ENCODE peak calls at places on chromosomes 6 and 20, in nine cellular contexts. S is thoracic aorta, E is GM12891, B is Calu3, Y is NCI-H446 treated with DMSO at 0.1 percent for 48 hours, O is DND-41, N is SK-N-SH, V is putamen, D is myocyte. U is an unnamed sample.

GRCh38 chr20:21398109-21398480 is 769 bp upstream of the NKX2-4 start:
- DNase-seq in S (no peak), E (no peak), B (no peak), Y (no peak), O (no peak), N (no peak), V (no peak), D (no peak), U (no peak)

GRCh38 chr6:113065606-113066005 is 718.5 kb downstream of the RFPL4B start:
- DNase-seq in S (no peak), E (no peak), B (no peak), Y (no peak), O (no peak), N (no peak), V (peak), D (peak), U (no peak)

GRCh38 chr6:46967950-46968349 is 46.2 kb upstream of the ADGRF5 start:
- DNase-seq in S (no peak), E (no peak), B (no peak), Y (no peak), O (no peak), N (no peak), V (no peak), D (no peak), U (no peak)

GRCh38 chr6:117272032-117272866 is 6.9 kb downstream of the VGLL2 start:
- DNase-seq in S (no peak), E (no peak), B (no peak), Y (no peak), O (no peak), N (no peak), V (no peak), D (peak), U (no peak)

GRCh38 chr6:10151144-10151915 is 263.5 kb downstream of the TFAP2A start:
- DNase-seq in S (no peak), E (no peak), B (no peak), Y (no peak), O (no peak), N (no peak), V (no peak), D (no peak), U (no peak)

GRCh38 chr6:160455484-160456213 is 107.5 kb downstream of the SLC22A3 start:
- DNase-seq in S (no peak), E (peak), B (peak), Y (no peak), O (peak), N (peak), V (peak), D (peak), U (peak)

GRCh38 chr6:6091608-6092002 is 84.9 kb upstream of the NRN1 start:
- DNase-seq in S (no peak), E (no peak), B (no peak), Y (no peak), O (no peak), N (no peak), V (no peak), D (no peak), U (no peak)

GRCh38 chr20:40331699-40332098 is 357.3 kb downstream of the MAFB start:
- DNase-seq in S (no peak), E (no peak), B (no peak), Y (peak), O (no peak), N (no peak), V (no peak), D (no peak), U (no peak)

GRCh38 chr6:104638841-104639290 is 220.9 kb downstream of the HACE1 start:
- DNase-seq in S (no peak), E (no peak), B (no peak), Y (no peak), O (no peak), N (no peak), V (peak), D (no peak), U (no peak)

GRCh38 chr6:30891450-30891723 is 7.1 kb downstream of the DDR1 start:
- DNase-seq in S (no peak), E (no peak), B (no peak), Y (no peak), O (no peak), N (no peak), V (no peak), D (no peak), U (no peak)

GRCh38 chr6:31356216-31356945 is 598 bp downstream of the HLA-B start:
- DNase-seq in S (no peak), E (no peak), B (peak), Y (no peak), O (no peak), N (peak), V (no peak), D (no peak), U (no peak)

GRCh38 chr20:41140226-41141133 is 3.1 kb downstream of the PLCG1 start:
- DNase-seq in S (no peak), E (no peak), B (no peak), Y (no peak), O (no peak), N (no peak), V (no peak), D (no peak), U (no peak)

GRCh38 chr6:28537509-28538140 is 11.9 kb downstream of the GPX5 start:
- DNase-seq in S (no peak), E (no peak), B (no peak), Y (no peak), O (no peak), N (no peak), V (peak), D (no peak), U (no peak)

GRCh38 chr20:10648651-10649050 is 25.1 kb downstream of the JAG1 start:
- DNase-seq in S (no peak), E (no peak), B (no peak), Y (no peak), O (no peak), N (no peak), V (no peak), D (peak), U (no peak)

GRCh38 chr6:130282234-130282995 is 59.7 kb upstream of the SAMD3 start:
- DNase-seq in S (no peak), E (no peak), B (no peak), Y (no peak), O (no peak), N (peak), V (no peak), D (peak), U (no peak)

GRCh38 chr6:69848552-69848951 is 17.8 kb upstream of the COL19A1 start:
- DNase-seq in S (no peak), E (no peak), B (no peak), Y (no peak), O (no peak), N (no peak), V (no peak), D (peak), U (no peak)

GRCh38 chr6:106514281-106514885 is 114.9 kb downstream of the RTN4IP1 start:
- DNase-seq in S (no peak), E (no peak), B (peak), Y (no peak), O (no peak), N (no peak), V (no peak), D (no peak), U (no peak)

GRCh38 chr20:48897298-48898044 is 24.0 kb upstream of the ARFGEF2 start:
- DNase-seq in S (no peak), E (no peak), B (no peak), Y (no peak), O (no peak), N (no peak), V (no peak), D (peak), U (no peak)

GRCh38 chr6:159074120-159074684 is 29.4 kb upstream of the TAGAP start:
- DNase-seq in S (no peak), E (no peak), B (peak), Y (no peak), O (no peak), N (peak), V (peak), D (peak), U (no peak)

GRCh38 chr20:38604873-38605303 is 3.3 kb downstream of the ARHGAP40 start:
- DNase-seq in S (no peak), E (no peak), B (peak), Y (no peak), O (no peak), N (no peak), V (no peak), D (no peak), U (no peak)

GRCh38 chr20:58174708-58175287 is 53.7 kb downstream of the ANKRD60 start:
- DNase-seq in S (peak), E (no peak), B (no peak), Y (no peak), O (peak), N (peak), V (no peak), D (no peak), U (no peak)

GRCh38 chr6:44096615-44097014 is 30.6 kb downstream of the MRPL14 start:
- DNase-seq in S (no peak), E (peak), B (peak), Y (peak), O (peak), N (peak), V (no peak), D (peak), U (no peak)

GRCh38 chr6:87982134-87982533 is 65.5 kb upstream of the SPACA1 start:
- DNase-seq in S (no peak), E (no peak), B (no peak), Y (peak), O (no peak), N (no peak), V (no peak), D (no peak), U (no peak)

GRCh38 chr20:41618807-41619294 is 674 bp upstream of the CHD6 start:
- DNase-seq in S (no peak), E (no peak), B (no peak), Y (no peak), O (no peak), N (no peak), V (peak), D (peak), U (no peak)

GRCh38 chr6:93388070-93388469 is 31.3 kb downstream of the EPHA7 start:
- DNase-seq in S (no peak), E (no peak), B (no peak), Y (no peak), O (no peak), N (no peak), V (no peak), D (no peak), U (no peak)

GRCh38 chr20:63223121-63223825 is 7.3 kb upstream of the YTHDF1 start:
- DNase-seq in S (no peak), E (peak), B (peak), Y (no peak), O (peak), N (peak), V (no peak), D (peak), U (no peak)

GRCh38 chr6:166955121-166955864 is 1.1 kb downstream of the RNASET2 start:
- DNase-seq in S (no peak), E (no peak), B (peak), Y (no peak), O (peak), N (peak), V (no peak), D (peak), U (no peak)

GRCh38 chr6:146890644-146891434 is 292.1 kb downstream of the ADGB start:
- DNase-seq in S (no peak), E (no peak), B (no peak), Y (no peak), O (no peak), N (no peak), V (no peak), D (peak), U (no peak)

GRCh38 chr6:30447237-30447636 is 42.1 kb upstream of the HLA-E start:
- DNase-seq in S (no peak), E (no peak), B (peak), Y (no peak), O (no peak), N (no peak), V (no peak), D (no peak), U (no peak)

GRCh38 chr6:22072939-22073338 is 223.9 kb downstream of the PRL start:
- DNase-seq in S (no peak), E (no peak), B (no peak), Y (no peak), O (no peak), N (no peak), V (no peak), D (no peak), U (no peak)

GRCh38 chr6:54085526-54085925 is 25.7 kb upstream of the MLIP start:
- DNase-seq in S (no peak), E (no peak), B (no peak), Y (peak), O (no peak), N (no peak), V (peak), D (peak), U (no peak)

GRCh38 chr6:28885149-28885738 is 38.5 kb downstream of the TRIM27 start:
- DNase-seq in S (no peak), E (no peak), B (no peak), Y (no peak), O (no peak), N (peak), V (no peak), D (no peak), U (no peak)

GRCh38 chr6:39791850-39792500 is at the start of gene DAAM2:
- DNase-seq in S (no peak), E (no peak), B (no peak), Y (no peak), O (no peak), N (peak), V (peak), D (peak), U (no peak)

GRCh38 chr6:28218312-28219248 is 6.5 kb upstream of the ZSCAN9 start:
- DNase-seq in S (no peak), E (peak), B (peak), Y (peak), O (no peak), N (peak), V (peak), D (peak), U (no peak)

GRCh38 chr6:157569543-157569942 is 188.6 kb downstream of the ZDHHC14 start:
- DNase-seq in S (no peak), E (no peak), B (no peak), Y (no peak), O (peak), N (no peak), V (no peak), D (no peak), U (no peak)

GRCh38 chr6:10302566-10303235 is 112.2 kb downstream of the TFAP2A start:
- DNase-seq in S (no peak), E (no peak), B (no peak), Y (no peak), O (no peak), N (no peak), V (no peak), D (no peak), U (no peak)

GRCh38 chr20:25139061-25139705 is 56.3 kb upstream of the ENTPD6 start:
- DNase-seq in S (no peak), E (no peak), B (peak), Y (peak), O (no peak), N (no peak), V (no peak), D (no peak), U (no peak)

GRCh38 chr20:19212524-19213502 is at the start of gene SLC24A3:
- DNase-seq in S (no peak), E (peak), B (peak), Y (peak), O (no peak), N (peak), V (peak), D (no peak), U (no peak)